ENCODE peak calls at places on chromosomes 5 and 9, in ten cellular contexts. O is prostate gland; M is right cardiac atrium; X is MG63; Z is activated CD8-positive, alpha-beta memory T cell treated with anti-CD3 and anti-CD28 coated beads for 24 hours; P is non-pigmented ciliary epithelial cell; F is keratinocyte; N is Caco-2; Y is stimulated activated CD8-positive, alpha-beta memory T cell treated with anti-CD3 and anti-CD28 coated beads, Interleukin-7, amount 100 ng/mL, for 48 hours; S is left cardiac atrium. G is an unnamed sample.
A peak's percentile ranks its signal among the peaks of the same experiment; 100 is the strongest.

GRCh38 chr5:139642891-139643871 is 5.0 kb upstream of the CXXC5 start:
- DNase-seq in F (no peak), S (peak; percentile 16), M (no peak), Y (no peak), X (no peak), Z (no peak), N (peak; percentile 96), O (peak; percentile 84), P (no peak), G (peak; percentile 65)

GRCh38 chr9:128103589-128103962 is 24.0 kb downstream of the PTGES2 start:
- DNase-seq in O (no peak), F (no peak), X (no peak), Z (no peak), Y (no peak), S (no peak), M (no peak), P (no peak), N (peak; percentile 56), G (no peak)

GRCh38 chr9:12274577-12274976 is 418.6 kb upstream of the TYRP1 start:
- DNase-seq in O (no peak), P (no peak), Y (no peak), X (no peak), M (peak; percentile 44), S (peak; percentile 26), N (no peak), Z (no peak), F (no peak), G (no peak)

GRCh38 chr5:95876782-95877181 is 54.3 kb upstream of the GLRX start:
- DNase-seq in Y (no peak), O (no peak), N (no peak), X (no peak), P (no peak), M (no peak), F (no peak), Z (no peak), S (no peak), G (no peak)

GRCh38 chr9:136021891-136022681 is 60.9 kb upstream of the UBAC1 start:
- DNase-seq in X (no peak), P (no peak), Y (no peak), S (no peak), F (no peak), N (no peak), M (peak; percentile 12), Z (no peak), O (no peak), G (no peak)

GRCh38 chr9:138050472-138051330 is 173.1 kb downstream of the CACNA1B start:
- DNase-seq in N (no peak), Y (no peak), M (no peak), P (no peak), Z (peak; percentile 42), S (no peak), F (no peak), X (no peak), O (no peak), G (peak; percentile 19)

GRCh38 chr9:105103776-105104175 is 140.7 kb upstream of the SLC44A1 start:
- DNase-seq in F (no peak), Y (no peak), P (no peak), N (no peak), S (no peak), O (no peak), M (no peak), Z (no peak), X (no peak), G (no peak)

GRCh38 chr9:124708633-124709032 is 62.5 kb downstream of the NR6A1 start:
- DNase-seq in X (peak; percentile 35), Z (no peak), F (no peak), Y (no peak), M (no peak), O (no peak), S (no peak), P (no peak), N (no peak), G (no peak)

GRCh38 chr9:87080512-87081225 is 133.4 kb upstream of the GAS1 start:
- DNase-seq in Z (no peak), M (no peak), O (no peak), Y (no peak), N (no peak), X (no peak), S (no peak), F (no peak), P (no peak), G (no peak)

GRCh38 chr5:116765441-116765840 is 190.8 kb upstream of the SEMA6A start:
- DNase-seq in N (no peak), M (no peak), P (peak; percentile 10), X (no peak), O (no peak), Y (no peak), Z (no peak), F (no peak), S (no peak), G (no peak)

GRCh38 chr9:81825831-81826540 is 102.2 kb upstream of the SPATA31D4 start:
- DNase-seq in N (no peak), Z (no peak), M (no peak), O (no peak), F (no peak), Y (no peak), S (no peak), P (no peak), X (no peak), G (no peak)

G was measured in ureter.